ENCODE peak calls at places on chromosomes 1 and 21, in six cellular contexts. Z, M, F, L, B and T are unnamed samples. For H3F3A, the result is how much of the 10 kb centered on the place peaks cover.

GRCh38 chr1:154329152-154329521 is 3.8 kb downstream of the ATP8B2 start:
- DNase-seq in B (no peak), Z (peak), M (peak), F (peak), L (no peak), T (no peak)

GRCh38 chr1:68201546-68202238 is 30.6 kb downstream of the WLS start:
- DNase-seq in F (no peak), Z (peak), L (no peak), B (no peak), M (no peak), T (no peak)

GRCh38 chr1:62070384-62071011 is 124.2 kb upstream of the L1TD1 start:
- DNase-seq in Z (peak), B (peak), F (no peak), M (peak), L (no peak), T (no peak)

GRCh38 chr1:180033387-180033786 is 78.8 kb downstream of the CEP350 start:
- DNase-seq in Z (peak), L (no peak), M (no peak), F (no peak), B (peak), T (no peak)

GRCh38 chr21:41703857-41704501 is 62.9 kb downstream of the RIPK4 start:
- DNase-seq in F (no peak), M (no peak), Z (no peak), B (peak), L (peak), T (peak)

GRCh38 chr1:6873298-6874015 is 88.2 kb downstream of the CAMTA1 start:
- DNase-seq in Z (no peak), M (no peak), B (no peak), F (peak), L (no peak), T (no peak)

GRCh38 chr1:77430966-77431735 is 149.3 kb downstream of the AK5 start:
- DNase-seq in L (no peak), F (no peak), M (no peak), B (no peak), Z (no peak), T (no peak)

GRCh38 chr1:184075040-184076029 is 23.8 kb downstream of the TSEN15 start:
- DNase-seq in Z (peak), F (peak), B (peak), M (peak), L (peak), T (peak)

GRCh38 chr1:20834780-20835179 is 47.7 kb upstream of the HP1BP3 start:
- DNase-seq in L (no peak), Z (no peak), B (no peak), F (no peak), M (no peak), T (no peak)

GRCh38 chr21:33041981-33042380 is 16.2 kb downstream of the OLIG2 start:
- DNase-seq in L (no peak), F (no peak), M (no peak), Z (peak), B (no peak), T (no peak)

GRCh38 chr1:3454811-3455618 is 550 bp downstream of the ARHGEF16 start:
- DNase-seq in B (peak), F (peak), M (peak), Z (no peak), L (no peak), T (no peak)
- TF ChIP-seq EZH2 in B (no peak), F (no peak), M (no peak), Z (peak), L (no peak), T (no peak)

GRCh38 chr21:17785403-17785788 is 33.8 kb downstream of the C21orf91 start:
- DNase-seq in L (no peak), F (no peak), Z (no peak), M (no peak), B (no peak), T (no peak)
- H3F3A ChIP-seq in L (under half), F (under half), Z (under half), M (under half), B (under half), T (half or more)

GRCh38 chr1:2566106-2567045 is 10.2 kb downstream of the TNFRSF14 start:
- DNase-seq in Z (no peak), L (peak), M (no peak), B (no peak), F (no peak), T (no peak)
- TF ChIP-seq EZH2 in Z (no peak), L (no peak), M (no peak), B (no peak), F (no peak), T (no peak)

GRCh38 chr1:207812778-207813512 is 61.1 kb downstream of the CD46 start:
- DNase-seq in Z (no peak), B (no peak), L (no peak), M (no peak), F (no peak), T (no peak)
- H3F3A ChIP-seq in Z (under half), B (under half), L (under half), M (under half), F (under half), T (under half)